ENCODE peak calls at places on chromosomes 7 and 10, in nine cellular contexts. M is lower leg skin, R is endodermal cell, F is cardiac muscle cell, I is Calu3, V is IMR-90, B is heart right ventricle, Q is epithelial cell of esophagus, A is endothelial cell. O is an unnamed sample.

GRCh38 chr10:58054881-58055280 is 212.8 kb downstream of the IPMK start:
- DNase-seq in B (no peak), I (no peak), A (no peak), R (no peak), F (peak; percentile 30), M (no peak), V (peak; percentile 27), Q (no peak), O (no peak)

GRCh38 chr10:80165173-80165572 is 32.6 kb downstream of the PLAC9 start:
- DNase-seq in V (peak; percentile 67), M (no peak), R (no peak), B (no peak), A (no peak), Q (peak; percentile 89), F (peak; percentile 76), I (no peak), O (no peak)

GRCh38 chr7:134741901-134742635 is 37.4 kb upstream of the CALD1 start:
- DNase-seq in M (no peak), V (peak; percentile 82), A (no peak), F (peak; percentile 88), Q (peak; percentile 85), I (no peak), R (peak; percentile 90), B (no peak), O (no peak)

GRCh38 chr10:29860159-29860558 is 199.2 kb downstream of the JCAD start:
- DNase-seq in M (no peak), R (no peak), B (no peak), F (peak; percentile 19), Q (peak; percentile 24), A (no peak), I (no peak), V (peak; percentile 12), O (no peak)

GRCh38 chr10:3213174-3213573 is 40.6 kb upstream of the PITRM1 start:
- DNase-seq in B (peak; percentile 37), Q (no peak), I (no peak), R (no peak), V (peak; percentile 4), A (no peak), M (no peak), F (peak; percentile 66), O (no peak)

GRCh38 chr7:83648464-83649241 is at the start of gene SEMA3E:
- DNase-seq in A (peak; percentile 22), M (no peak), I (peak; percentile 27), Q (peak; percentile 45), B (no peak), F (peak; percentile 38), R (peak; percentile 90), V (peak; percentile 35), O (no peak)

GRCh38 chr10:24706479-24707118 is 17.1 kb downstream of the ARHGAP21 start:
- DNase-seq in Q (peak; percentile 97), I (peak; percentile 40), B (no peak), M (no peak), R (no peak), F (peak; percentile 96), A (no peak), V (peak; percentile 98), O (no peak)

GRCh38 chr7:28703054-28703765 is 254.9 kb downstream of the TRIL start:
- DNase-seq in I (no peak), M (no peak), A (no peak), B (no peak), V (no peak), Q (no peak), F (no peak), R (no peak), O (no peak)

GRCh38 chr10:131165092-131165491 is 146.4 kb downstream of the TCERG1L start:
- DNase-seq in R (no peak), V (no peak), A (no peak), B (no peak), M (peak; percentile 56), F (no peak), I (no peak), Q (no peak), O (no peak)

GRCh38 chr10:62640386-62640785 is 164.1 kb upstream of the ADO start:
- DNase-seq in V (peak; percentile 57), Q (peak; percentile 39), F (peak; percentile 46), A (no peak), R (no peak), M (no peak), B (no peak), I (peak; percentile 6), O (no peak)

GRCh38 chr10:99339077-99339476 is 9.9 kb downstream of the CNNM1 start:
- DNase-seq in R (no peak), F (no peak), V (peak; percentile 28), I (no peak), M (no peak), A (no peak), B (no peak), Q (peak; percentile 44), O (no peak)

GRCh38 chr10:13352519-13352918 is 4.4 kb upstream of the SEPHS1 start:
- DNase-seq in V (no peak), R (peak; percentile 76), A (peak; percentile 28), M (no peak), F (no peak), Q (no peak), B (no peak), I (no peak), O (peak; percentile 75)

GRCh38 chr7:13540429-13540828 is 449.0 kb downstream of the ETV1 start:
- DNase-seq in V (peak; percentile 81), B (no peak), I (no peak), F (peak; percentile 77), M (no peak), A (no peak), R (no peak), Q (no peak), O (no peak)

GRCh38 chr7:82362129-82362528 is 81.4 kb downstream of the CACNA2D1 start:
- DNase-seq in I (no peak), B (no peak), V (peak; percentile 86), F (peak; percentile 48), A (no peak), M (no peak), Q (no peak), R (no peak), O (no peak)

GRCh38 chr7:70836279-70836678 is 295.7 kb upstream of the GALNT17 start:
- DNase-seq in A (no peak), B (no peak), F (no peak), V (no peak), M (no peak), R (no peak), I (no peak), Q (no peak), O (no peak)

GRCh38 chr7:77935652-77936348 is 137.2 kb downstream of the PHTF2 start:
- DNase-seq in V (no peak), B (no peak), I (no peak), R (no peak), M (no peak), Q (no peak), A (no peak), F (peak; percentile 15), O (no peak)
- TF ChIP-seq CTCF in V (peak; percentile 49), B (peak; percentile 44), I (no peak), R (peak; percentile 66), M (no peak), Q (no peak), A (peak; percentile 69), F (peak; percentile 37), O (no peak)

DNA sequence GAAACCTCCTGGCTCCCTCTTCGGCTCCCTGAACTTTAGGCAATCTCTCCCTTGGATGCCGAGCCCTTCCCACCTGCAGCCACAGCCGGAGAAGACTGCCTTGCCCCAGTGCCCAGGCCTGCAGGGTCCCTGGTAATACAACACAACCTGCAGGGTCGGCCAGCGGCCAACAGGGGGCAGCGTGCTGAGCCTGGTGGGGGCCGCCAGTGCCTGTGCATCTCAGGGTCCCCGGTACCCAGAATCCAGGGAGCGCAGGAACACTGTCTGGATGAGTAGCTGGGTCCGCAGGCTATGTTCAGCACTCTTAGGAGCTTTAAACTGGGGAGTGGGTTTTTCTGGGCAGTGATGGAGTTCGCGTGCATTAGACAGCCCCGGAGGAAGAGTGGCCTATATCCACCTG is 17.5 kb upstream of the C10orf71 start:
- DNase-seq in B (no peak), I (no peak), M (peak; percentile 74), A (peak; percentile 53), R (peak; percentile 90), V (no peak), Q (no peak), F (no peak), O (no peak)
- TF ChIP-seq CTCF in B (peak; percentile 33), I (no peak), M (no peak), A (peak; percentile 77), R (peak; percentile 92), V (no peak), Q (no peak), F (peak; percentile 21), O (peak; percentile 16)

DNA sequence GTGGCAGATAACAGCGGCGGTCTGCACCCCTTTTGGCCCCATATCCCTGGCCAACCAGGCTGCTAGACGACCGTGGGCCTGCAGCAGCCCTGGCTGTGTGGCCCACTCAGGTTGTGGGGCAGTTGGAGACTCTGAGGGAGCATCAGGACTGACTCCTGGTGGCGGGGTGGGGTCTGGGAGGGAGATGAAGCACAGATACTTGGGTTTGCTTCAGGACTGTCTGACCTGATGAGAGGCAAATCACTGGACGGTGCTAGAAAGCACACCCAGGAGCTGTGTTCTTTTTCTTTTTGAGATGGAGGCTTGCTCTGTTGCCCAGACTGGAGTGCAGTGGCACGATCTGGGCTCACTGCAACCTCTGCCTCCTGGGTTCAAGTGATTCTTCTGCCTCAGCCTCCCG is 28.2 kb downstream of the BAMBI start:
- DNase-seq in B (no peak), Q (no peak), A (no peak), R (no peak), I (no peak), F (no peak), M (no peak), V (no peak), O (no peak)
- TF ChIP-seq CTCF in B (no peak), Q (no peak), A (no peak), R (no peak), I (no peak), F (no peak), M (no peak), V (no peak), O (no peak)

DNA sequence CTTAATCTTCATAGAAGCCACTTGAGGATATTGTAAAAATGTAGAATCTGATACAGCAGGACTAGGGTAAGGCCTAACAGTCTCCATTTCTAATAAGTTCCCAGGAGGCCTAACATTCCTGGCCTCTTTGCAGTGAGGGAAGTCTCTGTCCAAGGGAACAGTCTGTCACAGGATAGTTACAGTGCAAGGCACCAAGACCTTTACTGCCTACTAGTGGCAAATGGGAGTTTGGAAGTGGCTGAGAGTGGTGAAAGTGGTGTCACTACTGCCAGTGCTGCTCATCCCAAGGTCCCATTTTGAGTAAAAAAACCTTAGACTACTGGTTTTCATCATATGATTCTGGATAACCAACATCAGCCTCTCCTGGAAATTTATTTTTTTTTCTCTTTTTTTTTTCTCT is 619.5 kb upstream of the SEMA3D start:
- DNase-seq in R (peak; percentile 69), B (no peak), F (no peak), I (no peak), A (no peak), M (no peak), V (no peak), Q (no peak), O (no peak)
- TF ChIP-seq CTCF in R (peak; percentile 81), B (no peak), F (no peak), I (no peak), A (no peak), M (no peak), V (no peak), Q (no peak), O (no peak)

DNA sequence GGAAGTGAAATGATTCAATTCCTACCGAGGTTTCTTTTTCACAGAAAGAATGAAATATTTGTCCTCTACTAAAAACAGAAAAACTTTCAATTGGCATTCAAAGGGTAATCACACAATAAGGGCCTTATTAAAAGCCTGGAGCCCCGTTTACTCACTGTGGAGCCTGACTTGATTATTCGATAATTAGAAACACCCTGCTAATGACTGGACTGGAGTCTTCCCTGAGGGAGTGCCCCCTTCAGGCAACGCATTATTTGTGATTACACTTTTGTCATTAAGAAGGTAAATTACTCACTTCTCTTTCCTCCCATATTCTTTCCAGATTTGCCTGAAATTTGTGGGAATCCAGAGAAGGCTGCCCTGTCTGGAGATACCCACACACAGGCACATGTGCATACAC is 444.2 kb upstream of the NPVF start:
- DNase-seq in A (no peak), M (no peak), V (no peak), B (no peak), F (no peak), Q (no peak), R (no peak), I (no peak), O (no peak)
- TF ChIP-seq CTCF in A (no peak), M (no peak), V (no peak), B (no peak), F (no peak), Q (no peak), R (peak; percentile 51), I (no peak), O (no peak)

O was measured in GM20000.